ENCODE peak calls at places on chromosomes 12 and 14, in ten cellular contexts. One of them, this sample, is unnamed.

GRCh38 chr12:71130670-71131069 is 27.1 kb downstream of the TSPAN8 start:
- DNase-seq in HT1080: no peak
- DNase-seq in KBM-7: no peak
- DNase-seq in T-helper 9 cell: no peak
- DNase-seq in amniotic stem cell: no peak
- DNase-seq in HCT116: no peak
- DNase-seq in AG04450: no peak
- DNase-seq in GM13977: no peak
- DNase-seq in activated gamma-delta T cell treated with Interleukin-2 at 50 U/mL for 16 hours: no peak
- DNase-seq in Karpas-422: no peak
- DNase-seq in this sample: no peak

GRCh38 chr14:97198813-97199212 is 401.6 kb downstream of the VRK1 start:
- DNase-seq in amniotic stem cell: no peak
- DNase-seq in GM13977: no peak
- DNase-seq in HT1080: peak
- DNase-seq in Karpas-422: peak
- DNase-seq in KBM-7: no peak
- DNase-seq in T-helper 9 cell: no peak
- DNase-seq in activated gamma-delta T cell treated with Interleukin-2 at 50 U/mL for 16 hours: no peak
- DNase-seq in AG04450: no peak
- DNase-seq in HCT116: no peak
- DNase-seq in this sample: peak

GRCh38 chr12:42483534-42483857 is 106.0 kb downstream of the PRICKLE1 start:
- DNase-seq in T-helper 9 cell: no peak
- DNase-seq in activated gamma-delta T cell treated with Interleukin-2 at 50 U/mL for 16 hours: no peak
- DNase-seq in HCT116: no peak
- DNase-seq in Karpas-422: no peak
- DNase-seq in amniotic stem cell: no peak
- DNase-seq in HT1080: no peak
- DNase-seq in AG04450: no peak
- DNase-seq in GM13977: peak
- DNase-seq in KBM-7: no peak
- DNase-seq in this sample: no peak

GRCh38 chr14:47277703-47278102 is 397.7 kb downstream of the MDGA2 start:
- DNase-seq in AG04450: no peak
- DNase-seq in T-helper 9 cell: no peak
- DNase-seq in HCT116: no peak
- DNase-seq in activated gamma-delta T cell treated with Interleukin-2 at 50 U/mL for 16 hours: no peak
- DNase-seq in Karpas-422: no peak
- DNase-seq in GM13977: no peak
- DNase-seq in KBM-7: no peak
- DNase-seq in HT1080: no peak
- DNase-seq in amniotic stem cell: no peak
- DNase-seq in this sample: no peak

GRCh38 chr14:105385322-105385637 is 13.1 kb upstream of the TEX22 start:
- DNase-seq in GM13977: no peak
- DNase-seq in HT1080: no peak
- DNase-seq in HCT116: no peak
- DNase-seq in activated gamma-delta T cell treated with Interleukin-2 at 50 U/mL for 16 hours: no peak
- DNase-seq in KBM-7: no peak
- DNase-seq in Karpas-422: no peak
- DNase-seq in AG04450: no peak
- DNase-seq in T-helper 9 cell: no peak
- DNase-seq in amniotic stem cell: no peak
- DNase-seq in this sample: no peak

GRCh38 chr12:58425481-58426392 is 484.4 kb downstream of the ATP23 start:
- DNase-seq in HT1080: peak
- DNase-seq in Karpas-422: no peak
- DNase-seq in AG04450: peak
- DNase-seq in KBM-7: no peak
- DNase-seq in activated gamma-delta T cell treated with Interleukin-2 at 50 U/mL for 16 hours: no peak
- DNase-seq in HCT116: peak
- DNase-seq in GM13977: peak
- DNase-seq in amniotic stem cell: peak
- DNase-seq in T-helper 9 cell: no peak
- DNase-seq in this sample: no peak

GRCh38 chr12:126518596-126519200 is 1453.5 kb downstream of the AACS start:
- DNase-seq in AG04450: no peak
- DNase-seq in amniotic stem cell: no peak
- DNase-seq in HT1080: peak
- DNase-seq in activated gamma-delta T cell treated with Interleukin-2 at 50 U/mL for 16 hours: no peak
- DNase-seq in Karpas-422: no peak
- DNase-seq in HCT116: no peak
- DNase-seq in KBM-7: no peak
- DNase-seq in GM13977: no peak
- DNase-seq in T-helper 9 cell: no peak
- DNase-seq in this sample: no peak

GRCh38 chr12:42326466-42327226 is 679 bp downstream of the PPHLN1 start:
- DNase-seq in HT1080: peak
- DNase-seq in HCT116: no peak
- DNase-seq in activated gamma-delta T cell treated with Interleukin-2 at 50 U/mL for 16 hours: no peak
- DNase-seq in Karpas-422: peak
- DNase-seq in KBM-7: peak
- DNase-seq in amniotic stem cell: no peak
- DNase-seq in GM13977: no peak
- DNase-seq in AG04450: no peak
- DNase-seq in T-helper 9 cell: no peak
- DNase-seq in this sample: peak

GRCh38 chr12:51773145-51773869 is 75.2 kb downstream of the FIGNL2 start:
- DNase-seq in Karpas-422: no peak
- DNase-seq in GM13977: no peak
- DNase-seq in HCT116: peak
- DNase-seq in T-helper 9 cell: no peak
- DNase-seq in amniotic stem cell: peak
- DNase-seq in AG04450: peak
- DNase-seq in activated gamma-delta T cell treated with Interleukin-2 at 50 U/mL for 16 hours: no peak
- DNase-seq in HT1080: peak
- DNase-seq in KBM-7: peak
- DNase-seq in this sample: no peak

GRCh38 chr14:56874375-56874774 is 64.1 kb upstream of the OTX2 start:
- DNase-seq in HT1080: peak
- DNase-seq in HCT116: peak
- DNase-seq in GM13977: peak
- DNase-seq in amniotic stem cell: no peak
- DNase-seq in activated gamma-delta T cell treated with Interleukin-2 at 50 U/mL for 16 hours: no peak
- DNase-seq in Karpas-422: peak
- DNase-seq in KBM-7: peak
- DNase-seq in AG04450: no peak
- DNase-seq in T-helper 9 cell: no peak
- DNase-seq in this sample: peak

GRCh38 chr12:62686938-62687337 is 220.3 kb downstream of the MON2 start:
- DNase-seq in AG04450: no peak
- DNase-seq in activated gamma-delta T cell treated with Interleukin-2 at 50 U/mL for 16 hours: no peak
- DNase-seq in KBM-7: no peak
- DNase-seq in T-helper 9 cell: no peak
- DNase-seq in HCT116: no peak
- DNase-seq in HT1080: no peak
- DNase-seq in amniotic stem cell: no peak
- DNase-seq in GM13977: no peak
- DNase-seq in Karpas-422: no peak
- DNase-seq in this sample: no peak

GRCh38 chr12:85007836-85008235 is 28.2 kb downstream of the TSPAN19 start:
- DNase-seq in KBM-7: no peak
- DNase-seq in Karpas-422: no peak
- DNase-seq in activated gamma-delta T cell treated with Interleukin-2 at 50 U/mL for 16 hours: no peak
- DNase-seq in amniotic stem cell: no peak
- DNase-seq in HCT116: no peak
- DNase-seq in T-helper 9 cell: no peak
- DNase-seq in AG04450: no peak
- DNase-seq in GM13977: no peak
- DNase-seq in HT1080: peak
- DNase-seq in this sample: no peak

GRCh38 chr12:106128526-106129430 is 10.0 kb downstream of the NUAK1 start:
- DNase-seq in HT1080: no peak
- DNase-seq in AG04450: no peak
- DNase-seq in KBM-7: no peak
- DNase-seq in T-helper 9 cell: no peak
- DNase-seq in activated gamma-delta T cell treated with Interleukin-2 at 50 U/mL for 16 hours: no peak
- DNase-seq in GM13977: no peak
- DNase-seq in amniotic stem cell: no peak
- DNase-seq in HCT116: no peak
- DNase-seq in Karpas-422: no peak
- DNase-seq in this sample: no peak

GRCh38 chr14:32808574-32809098 is 130.0 kb upstream of the NPAS3 start:
- DNase-seq in activated gamma-delta T cell treated with Interleukin-2 at 50 U/mL for 16 hours: no peak
- DNase-seq in Karpas-422: no peak
- DNase-seq in AG04450: no peak
- DNase-seq in amniotic stem cell: no peak
- DNase-seq in T-helper 9 cell: no peak
- DNase-seq in GM13977: no peak
- DNase-seq in HT1080: no peak
- DNase-seq in HCT116: no peak
- DNase-seq in KBM-7: no peak
- DNase-seq in this sample: no peak

GRCh38 chr14:61568572-61569011 is 126.7 kb upstream of the HIF1A start:
- DNase-seq in amniotic stem cell: no peak
- DNase-seq in GM13977: peak
- DNase-seq in AG04450: no peak
- DNase-seq in Karpas-422: peak
- DNase-seq in T-helper 9 cell: peak
- DNase-seq in KBM-7: peak
- DNase-seq in HCT116: no peak
- DNase-seq in activated gamma-delta T cell treated with Interleukin-2 at 50 U/mL for 16 hours: peak
- DNase-seq in HT1080: no peak
- DNase-seq in this sample: peak

GRCh38 chr12:81167694-81168093 is 89.8 kb downstream of the ACSS3 start:
- DNase-seq in activated gamma-delta T cell treated with Interleukin-2 at 50 U/mL for 16 hours: no peak
- DNase-seq in AG04450: no peak
- DNase-seq in HCT116: no peak
- DNase-seq in HT1080: peak
- DNase-seq in Karpas-422: no peak
- DNase-seq in GM13977: no peak
- DNase-seq in KBM-7: no peak
- DNase-seq in amniotic stem cell: no peak
- DNase-seq in T-helper 9 cell: no peak
- DNase-seq in this sample: no peak

GRCh38 chr12:93279849-93280412 is 97.8 kb upstream of the NUDT4 start:
- DNase-seq in KBM-7: no peak
- DNase-seq in T-helper 9 cell: no peak
- DNase-seq in HT1080: peak
- DNase-seq in activated gamma-delta T cell treated with Interleukin-2 at 50 U/mL for 16 hours: no peak
- DNase-seq in GM13977: no peak
- DNase-seq in AG04450: no peak
- DNase-seq in HCT116: no peak
- DNase-seq in Karpas-422: no peak
- DNase-seq in amniotic stem cell: no peak
- DNase-seq in this sample: no peak

GRCh38 chr12:64010069-64010686 is 165.7 kb downstream of the SRGAP1 start:
- DNase-seq in amniotic stem cell: peak
- DNase-seq in HCT116: no peak
- DNase-seq in T-helper 9 cell: no peak
- DNase-seq in KBM-7: no peak
- DNase-seq in Karpas-422: no peak
- DNase-seq in AG04450: peak
- DNase-seq in HT1080: peak
- DNase-seq in activated gamma-delta T cell treated with Interleukin-2 at 50 U/mL for 16 hours: no peak
- DNase-seq in GM13977: no peak
- DNase-seq in this sample: no peak

GRCh38 chr12:45303955-45304354 is 88.1 kb downstream of the ANO6 start:
- DNase-seq in amniotic stem cell: no peak
- DNase-seq in T-helper 9 cell: no peak
- DNase-seq in activated gamma-delta T cell treated with Interleukin-2 at 50 U/mL for 16 hours: no peak
- DNase-seq in HCT116: no peak
- DNase-seq in HT1080: no peak
- DNase-seq in GM13977: no peak
- DNase-seq in AG04450: no peak
- DNase-seq in Karpas-422: no peak
- DNase-seq in KBM-7: no peak
- DNase-seq in this sample: no peak

GRCh38 chr14:23115918-23116317 is 3.1 kb downstream of the CEBPE start:
- DNase-seq in HT1080: no peak
- DNase-seq in Karpas-422: no peak
- DNase-seq in amniotic stem cell: no peak
- DNase-seq in HCT116: no peak
- DNase-seq in activated gamma-delta T cell treated with Interleukin-2 at 50 U/mL for 16 hours: no peak
- DNase-seq in KBM-7: no peak
- DNase-seq in AG04450: no peak
- DNase-seq in T-helper 9 cell: no peak
- DNase-seq in GM13977: no peak
- DNase-seq in this sample: no peak

GRCh38 chr14:68306934-68307758 is 485.7 kb downstream of the ZFP36L1 start:
- DNase-seq in T-helper 9 cell: no peak
- DNase-seq in GM13977: no peak
- DNase-seq in Karpas-422: no peak
- DNase-seq in amniotic stem cell: no peak
- DNase-seq in AG04450: no peak
- DNase-seq in HCT116: peak
- DNase-seq in HT1080: no peak
- DNase-seq in activated gamma-delta T cell treated with Interleukin-2 at 50 U/mL for 16 hours: no peak
- DNase-seq in KBM-7: no peak
- DNase-seq in this sample: no peak

GRCh38 chr12:84077692-84078091 is 834.9 kb downstream of the SLC6A15 start:
- DNase-seq in HCT116: no peak
- DNase-seq in T-helper 9 cell: no peak
- DNase-seq in activated gamma-delta T cell treated with Interleukin-2 at 50 U/mL for 16 hours: no peak
- DNase-seq in HT1080: no peak
- DNase-seq in AG04450: no peak
- DNase-seq in KBM-7: no peak
- DNase-seq in GM13977: no peak
- DNase-seq in Karpas-422: no peak
- DNase-seq in amniotic stem cell: no peak
- DNase-seq in this sample: no peak

GRCh38 chr12:104498211-104498801 is 41.6 kb downstream of the CHST11 start:
- DNase-seq in Karpas-422: no peak
- DNase-seq in T-helper 9 cell: peak
- DNase-seq in activated gamma-delta T cell treated with Interleukin-2 at 50 U/mL for 16 hours: no peak
- DNase-seq in HCT116: peak
- DNase-seq in AG04450: no peak
- DNase-seq in KBM-7: peak
- DNase-seq in HT1080: peak
- DNase-seq in amniotic stem cell: no peak
- DNase-seq in GM13977: no peak
- DNase-seq in this sample: no peak

GRCh38 chr12:104187446-104188155 is 28.0 kb upstream of the TXNRD1 start:
- DNase-seq in activated gamma-delta T cell treated with Interleukin-2 at 50 U/mL for 16 hours: no peak
- DNase-seq in KBM-7: no peak
- DNase-seq in Karpas-422: no peak
- DNase-seq in GM13977: no peak
- DNase-seq in HT1080: no peak
- DNase-seq in HCT116: no peak
- DNase-seq in AG04450: no peak
- DNase-seq in amniotic stem cell: no peak
- DNase-seq in T-helper 9 cell: no peak
- DNase-seq in this sample: no peak

GRCh38 chr14:24816011-24816928 is 182.3 kb upstream of the GZMB start:
- DNase-seq in HT1080: no peak
- DNase-seq in HCT116: no peak
- DNase-seq in activated gamma-delta T cell treated with Interleukin-2 at 50 U/mL for 16 hours: no peak
- DNase-seq in GM13977: no peak
- DNase-seq in T-helper 9 cell: no peak
- DNase-seq in Karpas-422: no peak
- DNase-seq in amniotic stem cell: no peak
- DNase-seq in AG04450: no peak
- DNase-seq in KBM-7: no peak
- DNase-seq in this sample: no peak

GRCh38 chr12:120680165-120680738 is 6.7 kb upstream of the MLEC start:
- DNase-seq in GM13977: no peak
- DNase-seq in HCT116: no peak
- DNase-seq in KBM-7: no peak
- DNase-seq in amniotic stem cell: no peak
- DNase-seq in HT1080: no peak
- DNase-seq in T-helper 9 cell: no peak
- DNase-seq in activated gamma-delta T cell treated with Interleukin-2 at 50 U/mL for 16 hours: no peak
- DNase-seq in Karpas-422: no peak
- DNase-seq in AG04450: no peak
- DNase-seq in this sample: peak

GRCh38 chr12:51065530-51065929 is 17.4 kb downstream of the LETMD1 start:
- DNase-seq in GM13977: no peak
- DNase-seq in AG04450: no peak
- DNase-seq in activated gamma-delta T cell treated with Interleukin-2 at 50 U/mL for 16 hours: no peak
- DNase-seq in HT1080: no peak
- DNase-seq in HCT116: no peak
- DNase-seq in amniotic stem cell: no peak
- DNase-seq in T-helper 9 cell: no peak
- DNase-seq in Karpas-422: no peak
- DNase-seq in KBM-7: no peak
- DNase-seq in this sample: no peak

GRCh38 chr12:5922500-5922899 is 22.6 kb downstream of the ANO2 start:
- DNase-seq in HCT116: no peak
- DNase-seq in amniotic stem cell: no peak
- DNase-seq in HT1080: no peak
- DNase-seq in activated gamma-delta T cell treated with Interleukin-2 at 50 U/mL for 16 hours: no peak
- DNase-seq in T-helper 9 cell: no peak
- DNase-seq in GM13977: no peak
- DNase-seq in Karpas-422: no peak
- DNase-seq in AG04450: no peak
- DNase-seq in KBM-7: no peak
- DNase-seq in this sample: no peak

This sample was measured in OCI-LY7.